ENCODE peak calls at places on chromosomes 12 and 14, in four cellular contexts. K is HepG2, U is WTC11, S is K562. N is an unnamed sample.

GRCh38 chr14:102437997-102438922 is 71.3 kb downstream of the ANKRD9 start:
- DNase-seq in K (peak; percentile 59), U (peak; percentile 96), S (peak; percentile 86), N (peak; percentile 93)

GRCh38 chr12:18135086-18135485 is 45.1 kb upstream of the RERGL start:
- DNase-seq in K (no peak), U (no peak), S (no peak), N (no peak)

GRCh38 chr14:21068521-21069387 is 1.4 kb upstream of the ARHGEF40 start:
- DNase-seq in K (peak; percentile 84), U (peak; percentile 62), S (peak; percentile 68), N (peak; percentile 65)

GRCh38 chr14:77023001-77023996 is 5.2 kb downstream of the IRF2BPL start:
- DNase-seq in K (peak; percentile 97), U (peak; percentile 44), S (no peak), N (peak; percentile 48)

GRCh38 chr12:6821271-6821673 is 349 bp upstream of the GPR162 start:
- DNase-seq in K (no peak), U (peak; percentile 66), S (peak; percentile 49), N (peak; percentile 44)

GRCh38 chr14:105881021-105881930 is 354.9 kb downstream of the TMEM121 start:
- DNase-seq in K (no peak), U (peak; percentile 1), S (no peak), N (no peak)

GRCh38 chr12:119748512-119748911 is 80.6 kb downstream of the PRKAB1 start:
- DNase-seq in K (no peak), U (no peak), S (no peak), N (no peak)

GRCh38 chr12:967641-968040 is 18.1 kb upstream of the RAD52 start:
- DNase-seq in K (no peak), U (no peak), S (no peak), N (no peak)

GRCh38 chr12:89844539-89844938 is 135.9 kb upstream of the ATP2B1 start:
- DNase-seq in K (no peak), U (no peak), S (no peak), N (no peak)

GRCh38 chr14:51628230-51628629 is 23.5 kb upstream of the FRMD6 start:
- DNase-seq in K (no peak), U (no peak), S (no peak), N (no peak)

GRCh38 chr14:75049136-75049535 is 2.1 kb downstream of the MLH3 start:
- DNase-seq in K (no peak), U (no peak), S (no peak), N (no peak)

GRCh38 chr12:103546959-103547358 is 40.1 kb upstream of the STAB2 start:
- DNase-seq in K (no peak), U (no peak), S (no peak), N (no peak)

GRCh38 chr12:96878704-96879103 is 28.4 kb upstream of the NEDD1 start:
- DNase-seq in K (no peak), U (no peak), S (no peak), N (no peak)

GRCh38 chr12:130468700-130469245 is 131.1 kb downstream of the PIWIL1 start:
- DNase-seq in K (no peak), U (no peak), S (no peak), N (no peak)

GRCh38 chr12:52370906-52371608 is 3.8 kb upstream of the KRT85 start:
- DNase-seq in K (no peak), U (no peak), S (no peak), N (no peak)

GRCh38 chr12:129193263-129193871 is 340.1 kb downstream of the GLT1D1 start:
- DNase-seq in K (no peak), U (peak; percentile 32), S (peak; percentile 57), N (no peak)

GRCh38 chr14:99676657-99677056 is 7.4 kb upstream of the CYP46A1 start:
- DNase-seq in K (no peak), U (no peak), S (no peak), N (no peak)

GRCh38 chr12:15193927-15194326 is 27.3 kb downstream of the RERG start:
- DNase-seq in K (no peak), U (no peak), S (no peak), N (no peak)

GRCh38 chr12:65306603-65307501 is 28.4 kb downstream of the MSRB3 start:
- DNase-seq in K (peak; percentile 37), U (no peak), S (peak; percentile 17), N (peak; percentile 30)

GRCh38 chr12:57729321-57729844 is 9.2 kb downstream of the AGAP2 start:
- DNase-seq in K (no peak), U (no peak), S (no peak), N (no peak)

GRCh38 chr12:68794653-68795253 is 13.2 kb upstream of the MDM2 start:
- DNase-seq in K (no peak), U (no peak), S (no peak), N (no peak)

GRCh38 chr14:58133739-58134138 is 18.3 kb downstream of the ARMH4 start:
- DNase-seq in K (no peak), U (no peak), S (no peak), N (no peak)

GRCh38 chr12:6116481-6117021 is 7.9 kb downstream of the VWF start:
- DNase-seq in K (peak; percentile 28), U (no peak), S (no peak), N (no peak)

GRCh38 chr14:31083781-31084180 is 57.6 kb upstream of the STRN3 start:
- DNase-seq in K (no peak), U (no peak), S (no peak), N (no peak)

GRCh38 chr12:116050266-116050665 is 227.2 kb downstream of the MED13L start:
- DNase-seq in K (no peak), U (no peak), S (no peak), N (no peak)

GRCh38 chr12:111137968-111138367 is 217.6 kb upstream of the MYL2 start:
- DNase-seq in K (no peak), U (no peak), S (no peak), N (no peak)

GRCh38 chr12:26317942-26318565 is 122.7 kb downstream of the SSPN start:
- DNase-seq in K (no peak), U (no peak), S (no peak), N (no peak)

GRCh38 chr12:132218915-132219314 is 74.7 kb downstream of the NOC4L start:
- DNase-seq in K (peak; percentile 35), U (peak; percentile 63), S (peak; percentile 71), N (peak; percentile 81)

GRCh38 chr12:101695698-101696097 is 1.7 kb upstream of the CHPT1 start:
- DNase-seq in K (peak; percentile 61), U (no peak), S (no peak), N (no peak)

GRCh38 chr14:34347683-34348082 is 114.4 kb downstream of the SPTSSA start:
- DNase-seq in K (peak; percentile 56), U (no peak), S (no peak), N (no peak)

GRCh38 chr14:81350344-81351096 is 49.6 kb downstream of the STON2 start:
- DNase-seq in K (no peak), U (no peak), S (no peak), N (no peak)

GRCh38 chr14:69153848-69154208 is 909 bp upstream of the DCAF5 start:
- DNase-seq in K (peak; percentile 9), U (no peak), S (no peak), N (no peak)

GRCh38 chr12:54048694-54049093 is 4.9 kb upstream of the HOXC4 start:
- DNase-seq in K (no peak), U (no peak), S (no peak), N (no peak)

GRCh38 chr12:77003244-77003643 is 62.1 kb downstream of the E2F7 start:
- DNase-seq in K (no peak), U (no peak), S (no peak), N (no peak)

GRCh38 chr14:69535230-69535848 is 39.3 kb downstream of the CCDC177 start:
- DNase-seq in K (peak; percentile 37), U (peak; percentile 75), S (peak; percentile 25), N (peak; percentile 87)

GRCh38 chr14:68644101-68644500 is 148.8 kb downstream of the ZFP36L1 start:
- DNase-seq in K (no peak), U (no peak), S (no peak), N (no peak)

GRCh38 chr12:104974626-104975290 is 11.4 kb upstream of the NOPCHAP1 start:
- DNase-seq in K (no peak), U (no peak), S (no peak), N (no peak)

GRCh38 chr12:95863337-95863736 is 4.6 kb downstream of the SNRPF start:
- DNase-seq in K (no peak), U (no peak), S (no peak), N (no peak)

GRCh38 chr14:93163570-93163969 is 21.1 kb downstream of the MOAP1 start:
- DNase-seq in K (no peak), U (no peak), S (peak; percentile 17), N (no peak)

GRCh38 chr14:93161411-93161940 is 23.2 kb downstream of the MOAP1 start:
- DNase-seq in K (no peak), U (no peak), S (no peak), N (no peak)

GRCh38 chr14:93156693-93157369 is 27.9 kb downstream of the MOAP1 start:
- DNase-seq in K (no peak), U (no peak), S (no peak), N (no peak)

GRCh38 chr14:93155667-93156066 is 29.0 kb downstream of the MOAP1 start:
- DNase-seq in K (no peak), U (no peak), S (no peak), N (no peak)

DNA sequence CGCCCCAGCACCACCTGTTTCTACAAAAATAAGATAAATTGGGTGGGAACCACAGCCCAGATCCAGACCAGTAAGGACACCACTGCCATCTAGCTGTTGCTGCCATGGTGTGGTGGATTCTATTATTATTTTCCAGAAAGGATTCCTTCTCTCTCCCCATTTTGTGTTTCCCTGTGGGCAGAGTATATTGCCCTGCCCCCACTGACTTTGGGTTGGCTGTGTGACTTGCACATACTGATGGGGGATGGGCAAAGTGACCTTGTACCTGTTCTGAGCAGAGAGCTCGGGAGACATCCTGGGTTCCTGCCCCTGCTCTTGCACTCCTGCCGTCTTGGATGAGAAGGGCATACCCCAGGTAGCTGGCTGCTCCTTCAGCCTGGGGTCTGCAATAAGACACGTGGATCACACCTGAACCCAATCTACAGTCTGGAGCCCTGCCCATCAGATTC is 24.3 kb downstream of the MOAP1 start:
- DNase-seq in K (no peak), U (peak; percentile 29), S (peak; percentile 62), N (peak; percentile 52)
- TF ChIP-seq ELF4 in K (no peak), U (no peak), S (no peak), N (no peak)

GRCh38 chr12:10285919-10286318 is 21.8 kb upstream of the KLRD1 start:
- DNase-seq in K (no peak), U (no peak), S (no peak), N (no peak)
- TF ChIP-seq ELF4 in K (no peak), U (no peak), S (no peak), N (no peak)

GRCh38 chr14:91371990-91372375 is 45.6 kb downstream of the CCDC88C start:
- DNase-seq in K (no peak), U (no peak), S (no peak), N (no peak)
- TF ChIP-seq ELF4 in K (no peak), U (no peak), S (no peak), N (no peak)

GRCh38 chr12:100157427-100157821 is 14.8 kb upstream of the BLTP3B start:
- DNase-seq in K (no peak), U (no peak), S (no peak), N (no peak)

GRCh38 chr12:100156731-100157426 is 14.2 kb upstream of the BLTP3B start:
- DNase-seq in K (no peak), U (no peak), S (no peak), N (no peak)

GRCh38 chr12:100153131-100153530 is 10.5 kb upstream of the BLTP3B start:
- DNase-seq in K (no peak), U (no peak), S (no peak), N (no peak)

GRCh38 chr12:100151769-100152168 is 9.1 kb upstream of the BLTP3B start:
- DNase-seq in K (no peak), U (no peak), S (no peak), N (no peak)

GRCh38 chr12:100154472-100155247 is 12.0 kb upstream of the BLTP3B start:
- DNase-seq in K (peak; percentile 69), U (peak; percentile 94), S (peak; percentile 75), N (peak; percentile 72)
- TF ChIP-seq ELF4 in K (no peak), U (no peak), S (no peak), N (no peak)